ENCODE peak calls at places on chromosomes 4 and X, in seven cellular contexts. Q is GM13976; N is sciatic nerve; R is activated gamma-delta T cell treated with Interleukin-2 at 50 U/mL for 16 hours; O is central memory CD4-positive, alpha-beta T cell; W is KG1; H is HFF-Myc. F is an unnamed sample.

GRCh38 chr4:2928242-2929155 is 34.7 kb downstream of the NOP14 start:
- DNase-seq in Q (no peak), N (peak; percentile 55), R (no peak), O (no peak), W (no peak), H (no peak), F (no peak)

GRCh38 chr4:119039779-119040178 is 95.9 kb upstream of the MYOZ2 start:
- DNase-seq in Q (no peak), N (no peak), R (no peak), O (no peak), W (no peak), H (no peak), F (no peak)

GRCh38 chrX:141439651-141440050 is 144.9 kb downstream of the SPANXA1 start:
- DNase-seq in Q (no peak), N (no peak), R (no peak), O (no peak), W (no peak), H (no peak), F (no peak)

GRCh38 chrX:140712413-140713173 is 3.0 kb downstream of the LINC00632 start:
- DNase-seq in Q (no peak), N (peak; percentile 70), R (no peak), O (peak; percentile 19), W (no peak), H (peak; percentile 2), F (no peak)

GRCh38 chr4:116070283-116070682 is 956.9 kb upstream of the NDST4 start:
- DNase-seq in Q (no peak), N (no peak), R (no peak), O (no peak), W (no peak), H (no peak), F (no peak)

GRCh38 chr4:75135068-75135825 is 202.3 kb downstream of the PARM1 start:
- DNase-seq in Q (no peak), N (no peak), R (no peak), O (no peak), W (no peak), H (no peak), F (no peak)

GRCh38 chr4:6972911-6973310 is 63.3 kb downstream of the TBC1D14 start:
- DNase-seq in Q (no peak), N (no peak), R (no peak), O (no peak), W (no peak), H (no peak), F (no peak)

GRCh38 chrX:71989768-71990167 is 79.1 kb downstream of the NHSL2 start:
- DNase-seq in Q (no peak), N (peak; percentile 68), R (no peak), O (no peak), W (no peak), H (no peak), F (no peak)

GRCh38 chrX:155263854-155264628 is at the start of gene RAB39B:
- DNase-seq in Q (peak; percentile 71), N (peak; percentile 57), R (peak; percentile 58), O (peak; percentile 70), W (peak; percentile 27), H (peak; percentile 14), F (peak; percentile 80)

GRCh38 chr4:3137908-3138307 is 63.4 kb downstream of the HTT start:
- DNase-seq in Q (no peak), N (no peak), R (no peak), O (no peak), W (no peak), H (no peak), F (no peak)

GRCh38 chr4:52659016-52659721 is at the start of gene USP46:
- DNase-seq in Q (peak; percentile 93), N (peak; percentile 86), R (peak; percentile 33), O (peak; percentile 35), W (peak; percentile 48), H (no peak), F (peak; percentile 31)

GRCh38 chr4:48388504-48389154 is 47.3 kb downstream of the SLAIN2 start:
- DNase-seq in Q (no peak), N (no peak), R (no peak), O (no peak), W (no peak), H (no peak), F (no peak)

GRCh38 chr4:6469144-6469543 is 3.3 kb downstream of the PPP2R2C start:
- DNase-seq in Q (peak; percentile 6), N (no peak), R (no peak), O (no peak), W (no peak), H (no peak), F (no peak)

F was measured in CD4-positive, CD25-positive, alpha-beta regulatory T cell.